ENCODE peak calls at places on chromosomes 11 and 22, in five cellular contexts. F is skeletal muscle cell, B is amniotic stem cell, W is ELF-1, M is ascending aorta. S is an unnamed sample.

GRCh38 chr11:75151346-75152047 is 590 bp downstream of the SLCO2B1 start:
- DNase-seq in M (no peak), F (no peak), W (no peak), B (no peak), S (no peak)

GRCh38 chr22:30868663-30869385 is 99.8 kb downstream of the MORC2 start:
- DNase-seq in M (no peak), W (no peak), F (peak), B (no peak), S (no peak)

GRCh38 chr11:121996574-121996973 is 119.4 kb downstream of the BLID start:
- DNase-seq in F (peak), B (no peak), M (no peak), W (no peak), S (no peak)

GRCh38 chr11:62911137-62912130 is 9.7 kb downstream of the CHRM1 start:
- DNase-seq in F (no peak), M (no peak), W (no peak), B (no peak), S (no peak)

GRCh38 chr11:32792948-32793475 is 1.4 kb downstream of the CCDC73 start:
- DNase-seq in B (no peak), W (peak), F (no peak), M (no peak), S (no peak)

GRCh38 chr11:41245184-41245583 is 214.3 kb downstream of the LRRC4C start:
- DNase-seq in F (no peak), M (no peak), W (no peak), B (no peak), S (no peak)

GRCh38 chr22:50186181-50186731 is 543 bp downstream of the TRABD start:
- DNase-seq in F (no peak), B (no peak), M (no peak), W (no peak), S (no peak)

GRCh38 chr11:105230586-105230985 is 91.0 kb upstream of the CARD18 start:
- DNase-seq in F (no peak), B (no peak), W (no peak), M (no peak), S (no peak)

GRCh38 chr11:117122546-117122945 is 21.5 kb upstream of the PAFAH1B2 start:
- DNase-seq in B (no peak), W (no peak), M (no peak), F (no peak), S (no peak)

GRCh38 chr11:96391698-96392307 is 2.0 kb downstream of the JRKL start:
- DNase-seq in B (no peak), F (no peak), W (no peak), M (no peak), S (no peak)

GRCh38 chr22:24893341-24894070 is 53.0 kb downstream of the LHFPL7 start:
- DNase-seq in F (no peak), W (no peak), B (no peak), M (no peak), S (no peak)

GRCh38 chr22:40826984-40827741 is 8.0 kb upstream of the SLC25A17 start:
- DNase-seq in B (no peak), M (no peak), F (no peak), W (peak), S (no peak)

GRCh38 chr11:126700773-126701554 is 299.6 kb downstream of the KIRREL3 start:
- DNase-seq in B (no peak), M (no peak), F (no peak), W (no peak), S (no peak)

GRCh38 chr22:39176067-39176621 is 23.7 kb upstream of the CBX7 start:
- DNase-seq in M (no peak), F (no peak), W (peak), B (no peak), S (no peak)

GRCh38 chr22:48891688-48892380 is 935.8 kb downstream of the BRD1 start:
- DNase-seq in F (no peak), B (no peak), M (no peak), W (no peak), S (no peak)

GRCh38 chr11:17744151-17744940 is 9.8 kb downstream of the KCNC1 start:
- DNase-seq in F (no peak), B (no peak), M (no peak), W (no peak), S (no peak)

GRCh38 chr22:38901111-38901641 is 29.2 kb upstream of the CBX6 start:
- DNase-seq in F (no peak), B (no peak), M (no peak), W (peak), S (no peak)

GRCh38 chr11:68099474-68100405 is 21.4 kb downstream of the CHKA start:
- DNase-seq in F (no peak), B (no peak), M (no peak), W (peak), S (no peak)

GRCh38 chr11:61793084-61793828 is 545 bp downstream of the FEN1 start:
- DNase-seq in B (no peak), W (no peak), F (no peak), M (no peak), S (no peak)

GRCh38 chr22:40111451-40111850 is 66.3 kb upstream of the TNRC6B start:
- DNase-seq in F (no peak), W (no peak), M (no peak), B (no peak), S (no peak)

GRCh38 chr11:128207861-128208321 is 379.5 kb downstream of the ETS1 start:
- DNase-seq in M (no peak), F (peak), W (no peak), B (peak), S (peak)

GRCh38 chr11:93983542-93984204 is 37.5 kb upstream of the HEPHL1 start:
- DNase-seq in W (no peak), M (no peak), F (no peak), B (no peak), S (no peak)

GRCh38 chr11:126150256-126150655 is 61.2 kb downstream of the RPUSD4 start:
- DNase-seq in W (no peak), M (no peak), F (no peak), B (no peak), S (no peak)

S was measured in fibroblast of the conjunctiva.